ENCODE peak calls at places on chromosomes 13 and 19, in seven cellular contexts. One of them, this sample, is unnamed.

GRCh38 chr19:43476606-43477005 is 11.2 kb upstream of the LYPD3 start:
- DNase-seq in mesenchymal stem cell: peak; percentile 63
- DNase-seq in neuronal stem cell: no peak
- DNase-seq in IMR-90: peak; percentile 94
- DNase-seq in H9: no peak
- DNase-seq in mesendoderm: peak; percentile 39
- DNase-seq in H1: no peak
- DNase-seq in this sample: no peak

GRCh38 chr19:4971424-4971793 is 2.5 kb downstream of the KDM4B start:
- DNase-seq in H1: no peak
- DNase-seq in mesendoderm: peak; percentile 78
- DNase-seq in mesenchymal stem cell: peak; percentile 40
- DNase-seq in neuronal stem cell: no peak
- DNase-seq in H9: peak; percentile 84
- DNase-seq in IMR-90: no peak
- DNase-seq in this sample: peak; percentile 66

GRCh38 chr19:35116085-35116801 is 620 bp downstream of the FXYD3 start:
- DNase-seq in mesenchymal stem cell: no peak
- DNase-seq in H9: no peak
- DNase-seq in IMR-90: no peak
- DNase-seq in neuronal stem cell: no peak
- DNase-seq in H1: no peak
- DNase-seq in mesendoderm: no peak
- DNase-seq in this sample: no peak

GRCh38 chr13:40553356-40553755 is 113.1 kb downstream of the FOXO1 start:
- DNase-seq in mesendoderm: no peak
- DNase-seq in mesenchymal stem cell: no peak
- DNase-seq in neuronal stem cell: no peak
- DNase-seq in IMR-90: no peak
- DNase-seq in H1: no peak
- DNase-seq in H9: no peak
- DNase-seq in this sample: no peak

GRCh38 chr19:55640043-55640576 is 692 bp upstream of the ZNF580 start:
- DNase-seq in H1: no peak
- DNase-seq in neuronal stem cell: no peak
- DNase-seq in H9: peak; percentile 80
- DNase-seq in IMR-90: peak; percentile 68
- DNase-seq in mesenchymal stem cell: peak; percentile 34
- DNase-seq in mesendoderm: peak; percentile 59
- DNase-seq in this sample: peak; percentile 67

GRCh38 chr13:38664920-38665319 is 22.0 kb upstream of the FREM2 start:
- DNase-seq in H1: no peak
- DNase-seq in neuronal stem cell: no peak
- DNase-seq in H9: no peak
- DNase-seq in mesenchymal stem cell: no peak
- DNase-seq in mesendoderm: no peak
- DNase-seq in IMR-90: no peak
- DNase-seq in this sample: no peak

GRCh38 chr13:96636310-96636709 is 358.0 kb downstream of the OXGR1 start:
- DNase-seq in H9: no peak
- DNase-seq in IMR-90: no peak
- DNase-seq in mesendoderm: no peak
- DNase-seq in neuronal stem cell: no peak
- DNase-seq in mesenchymal stem cell: no peak
- DNase-seq in H1: no peak
- DNase-seq in this sample: no peak

GRCh38 chr19:56637976-56638555 is 4.9 kb upstream of the SMIM17 start:
- DNase-seq in mesendoderm: peak; percentile 93
- DNase-seq in mesenchymal stem cell: peak; percentile 52
- DNase-seq in H1: peak; percentile 65
- DNase-seq in neuronal stem cell: peak; percentile 90
- DNase-seq in H9: peak; percentile 69
- DNase-seq in IMR-90: peak; percentile 65
- DNase-seq in this sample: peak; percentile 88

GRCh38 chr19:19223636-19224035 is 11.9 kb downstream of the NCAN start:
- DNase-seq in IMR-90: no peak
- DNase-seq in neuronal stem cell: no peak
- DNase-seq in mesenchymal stem cell: no peak
- DNase-seq in H1: no peak
- DNase-seq in H9: no peak
- DNase-seq in mesendoderm: no peak
- DNase-seq in this sample: no peak

GRCh38 chr19:38277549-38277948 is 13.2 kb downstream of the SPINT2 start:
- DNase-seq in H9: no peak
- DNase-seq in H1: no peak
- DNase-seq in mesenchymal stem cell: peak; percentile 42
- DNase-seq in mesendoderm: peak; percentile 37
- DNase-seq in IMR-90: peak; percentile 35
- DNase-seq in neuronal stem cell: no peak
- DNase-seq in this sample: peak; percentile 98

GRCh38 chr13:29845440-29846056 is 4.9 kb downstream of the UBL3 start:
- DNase-seq in H1: no peak
- DNase-seq in H9: no peak
- DNase-seq in IMR-90: peak; percentile 32
- DNase-seq in neuronal stem cell: no peak
- DNase-seq in mesenchymal stem cell: no peak
- DNase-seq in mesendoderm: no peak
- DNase-seq in this sample: peak; percentile 12

GRCh38 chr19:55340784-55341147 is 1.1 kb downstream of the KMT5C start:
- DNase-seq in IMR-90: no peak
- DNase-seq in H9: peak; percentile 57
- DNase-seq in neuronal stem cell: no peak
- DNase-seq in mesendoderm: no peak
- DNase-seq in mesenchymal stem cell: peak; percentile 27
- DNase-seq in H1: no peak
- DNase-seq in this sample: no peak

GRCh38 chr13:25898991-25899390 is 152.8 kb downstream of the SHISA2 start:
- DNase-seq in H9: no peak
- DNase-seq in IMR-90: no peak
- DNase-seq in mesendoderm: no peak
- DNase-seq in H1: no peak
- DNase-seq in neuronal stem cell: no peak
- DNase-seq in mesenchymal stem cell: no peak
- DNase-seq in this sample: no peak

GRCh38 chr19:13629687-13630357 is 123.5 kb upstream of the CACNA1A start:
- DNase-seq in neuronal stem cell: no peak
- DNase-seq in H9: no peak
- DNase-seq in IMR-90: peak; percentile 91
- DNase-seq in mesenchymal stem cell: no peak
- DNase-seq in H1: no peak
- DNase-seq in mesendoderm: no peak
- DNase-seq in this sample: no peak

GRCh38 chr13:109271991-109272454 is 514.4 kb downstream of the IRS2 start:
- DNase-seq in H1: no peak
- DNase-seq in neuronal stem cell: no peak
- DNase-seq in IMR-90: no peak
- DNase-seq in mesenchymal stem cell: peak; percentile 51
- DNase-seq in mesendoderm: peak; percentile 45
- DNase-seq in H9: no peak
- DNase-seq in this sample: peak; percentile 66

GRCh38 chr13:108176685-108177274 is 38.6 kb downstream of the LIG4 start:
- DNase-seq in IMR-90: peak; percentile 22
- DNase-seq in mesendoderm: peak; percentile 57
- DNase-seq in mesenchymal stem cell: peak; percentile 34
- DNase-seq in neuronal stem cell: no peak
- DNase-seq in H9: no peak
- DNase-seq in H1: no peak
- DNase-seq in this sample: peak; percentile 48

GRCh38 chr13:111168116-111168515 is 53.0 kb downstream of the ARHGEF7 start:
- DNase-seq in H9: no peak
- DNase-seq in mesenchymal stem cell: no peak
- DNase-seq in IMR-90: no peak
- DNase-seq in mesendoderm: no peak
- DNase-seq in neuronal stem cell: no peak
- DNase-seq in H1: no peak
- DNase-seq in this sample: no peak

GRCh38 chr13:98941118-98941517 is 36.7 kb downstream of the DOCK9 start:
- DNase-seq in neuronal stem cell: no peak
- DNase-seq in mesenchymal stem cell: no peak
- DNase-seq in IMR-90: no peak
- DNase-seq in H1: no peak
- DNase-seq in H9: no peak
- DNase-seq in mesendoderm: no peak
- DNase-seq in this sample: no peak

GRCh38 chr13:41053384-41053826 is 7.9 kb upstream of the WBP4 start:
- DNase-seq in H1: no peak
- DNase-seq in neuronal stem cell: no peak
- DNase-seq in H9: no peak
- DNase-seq in IMR-90: peak; percentile 49
- DNase-seq in mesendoderm: no peak
- DNase-seq in mesenchymal stem cell: peak; percentile 61
- DNase-seq in this sample: peak; percentile 46

GRCh38 chr19:5480427-5480836 is 25.2 kb downstream of the ZNRF4 start:
- DNase-seq in IMR-90: no peak
- DNase-seq in neuronal stem cell: no peak
- DNase-seq in H1: peak; percentile 19
- DNase-seq in mesendoderm: peak; percentile 52
- DNase-seq in H9: peak; percentile 64
- DNase-seq in mesenchymal stem cell: peak; percentile 15
- DNase-seq in this sample: peak; percentile 80

DNA sequence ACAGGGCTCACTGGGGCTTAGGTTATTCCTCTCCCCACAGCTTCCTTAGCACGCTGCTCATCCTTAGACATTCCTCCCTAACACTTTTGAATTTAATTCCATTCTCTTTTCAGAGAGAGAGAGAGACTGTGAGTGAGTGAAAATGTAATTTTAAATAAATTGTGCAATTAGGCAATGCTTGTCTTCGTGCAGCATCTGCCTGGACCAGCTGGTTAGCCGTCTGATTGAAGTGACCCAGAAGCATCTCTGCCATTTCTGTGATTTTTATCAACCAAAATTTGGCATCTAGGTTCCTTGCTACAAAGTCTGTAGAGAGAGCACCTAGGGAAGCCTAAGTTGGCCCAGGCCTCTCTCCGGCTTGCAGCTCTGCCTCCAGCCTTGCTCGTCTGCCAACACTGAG is 138.6 kb upstream of the GPR12 start:
- DNase-seq in mesendoderm: no peak
- DNase-seq in H1: no peak
- DNase-seq in IMR-90: no peak
- DNase-seq in neuronal stem cell: no peak
- DNase-seq in H9: no peak
- DNase-seq in mesenchymal stem cell: no peak
- DNase-seq in this sample: no peak
- H3K4ac ChIP-seq in mesendoderm: no peak overlapping the region
- H3K4ac ChIP-seq in H1: no peak overlapping the region
- H3K4ac ChIP-seq in IMR-90: no peak overlapping the region
- H3K4ac ChIP-seq in neuronal stem cell: no peak overlapping the region
- H3K4ac ChIP-seq in H9: no peak overlapping the region
- H3K4ac ChIP-seq in mesenchymal stem cell: no peak overlapping the region
- H3K4ac ChIP-seq in this sample: no peak overlapping the region

GRCh38 chr13:80105350-80105749 is 235.6 kb downstream of the SPRY2 start:
- DNase-seq in mesenchymal stem cell: no peak
- DNase-seq in IMR-90: no peak
- DNase-seq in H1: no peak
- DNase-seq in neuronal stem cell: no peak
- DNase-seq in mesendoderm: no peak
- DNase-seq in H9: no peak
- DNase-seq in this sample: no peak
- H3K4ac ChIP-seq in mesenchymal stem cell: no peak overlapping the region
- H3K4ac ChIP-seq in IMR-90: no peak overlapping the region
- H3K4ac ChIP-seq in H1: no peak overlapping the region
- H3K4ac ChIP-seq in neuronal stem cell: no peak overlapping the region
- H3K4ac ChIP-seq in mesendoderm: no peak overlapping the region
- H3K4ac ChIP-seq in H9: no peak overlapping the region
- H3K4ac ChIP-seq in this sample: no peak overlapping the region

GRCh38 chr19:15101479-15102082 is 5.6 kb upstream of the SYDE1 start:
- DNase-seq in H9: peak; percentile 80
- DNase-seq in mesenchymal stem cell: peak; percentile 63
- DNase-seq in mesendoderm: peak; percentile 75
- DNase-seq in H1: no peak
- DNase-seq in neuronal stem cell: no peak
- DNase-seq in IMR-90: peak; percentile 56
- DNase-seq in this sample: peak; percentile 46
- H3K4ac ChIP-seq in H9: no peak overlapping the region
- H3K4ac ChIP-seq in mesenchymal stem cell: no peak overlapping the region
- H3K4ac ChIP-seq in mesendoderm: no peak overlapping the region
- H3K4ac ChIP-seq in H1: no peak overlapping the region
- H3K4ac ChIP-seq in neuronal stem cell: no peak overlapping the region
- H3K4ac ChIP-seq in IMR-90: no peak overlapping the region
- H3K4ac ChIP-seq in this sample: no peak overlapping the region

GRCh38 chr13:44107357-44108121 is 227.8 kb downstream of the LACC1 start:
- DNase-seq in neuronal stem cell: no peak
- DNase-seq in IMR-90: no peak
- DNase-seq in H9: no peak
- DNase-seq in H1: no peak
- DNase-seq in mesenchymal stem cell: no peak
- DNase-seq in mesendoderm: no peak
- DNase-seq in this sample: peak; percentile 64

GRCh38 chr13:44104969-44105368 is 225.3 kb downstream of the LACC1 start:
- DNase-seq in H9: no peak
- DNase-seq in mesenchymal stem cell: no peak
- DNase-seq in mesendoderm: peak; percentile 66
- DNase-seq in IMR-90: no peak
- DNase-seq in H1: no peak
- DNase-seq in neuronal stem cell: no peak
- DNase-seq in this sample: no peak

GRCh38 chr13:44106231-44107152 is 226.8 kb downstream of the LACC1 start:
- DNase-seq in H9: no peak
- DNase-seq in H1: no peak
- DNase-seq in neuronal stem cell: no peak
- DNase-seq in IMR-90: no peak
- DNase-seq in mesendoderm: no peak
- DNase-seq in mesenchymal stem cell: no peak
- DNase-seq in this sample: peak; percentile 18

GRCh38 chr13:44101347-44102083 is 221.8 kb downstream of the LACC1 start:
- DNase-seq in H1: no peak
- DNase-seq in mesendoderm: no peak
- DNase-seq in H9: no peak
- DNase-seq in mesenchymal stem cell: no peak
- DNase-seq in neuronal stem cell: no peak
- DNase-seq in IMR-90: no peak
- DNase-seq in this sample: no peak

DNA sequence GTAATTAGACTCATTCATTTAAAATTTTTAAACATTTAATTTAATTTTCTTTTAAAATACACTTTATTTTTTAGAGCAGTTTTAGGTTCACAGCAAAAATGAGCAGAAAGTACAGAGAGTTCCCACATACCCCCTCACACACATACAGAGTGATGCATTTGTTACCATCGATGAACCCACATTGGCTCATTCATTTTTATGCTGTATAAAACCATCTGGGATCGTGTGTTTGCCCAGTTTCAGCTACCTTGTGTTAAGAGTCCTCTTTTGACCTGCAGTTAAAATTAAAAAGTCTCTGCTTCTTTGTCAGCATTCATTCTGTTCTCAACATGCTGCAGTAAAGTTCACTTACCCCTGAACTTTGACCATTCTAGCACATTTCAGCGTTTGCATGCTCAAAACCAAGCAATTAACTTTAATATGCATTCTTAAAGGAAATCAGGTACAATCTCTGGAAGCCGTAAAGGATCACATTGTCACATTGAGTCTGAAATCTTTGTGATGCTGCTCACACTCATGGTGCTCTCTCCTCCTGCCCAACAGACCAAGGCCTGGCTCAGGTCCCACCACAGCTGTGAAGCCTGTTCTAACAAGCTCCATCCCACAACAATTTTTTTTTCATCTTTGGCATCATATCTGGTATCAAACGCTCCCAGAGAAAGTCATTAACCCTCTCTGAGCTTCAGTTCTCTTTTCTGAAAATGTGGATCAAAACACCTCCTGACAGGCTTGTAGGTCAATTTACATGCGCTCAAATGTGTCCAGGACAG is 224.2 kb downstream of the LACC1 start:
- DNase-seq in mesenchymal stem cell: no peak
- DNase-seq in IMR-90: no peak
- DNase-seq in neuronal stem cell: no peak
- DNase-seq in H1: no peak
- DNase-seq in mesendoderm: no peak
- DNase-seq in H9: no peak
- DNase-seq in this sample: no peak
- H3K4ac ChIP-seq in mesenchymal stem cell: no peak overlapping the region
- H3K4ac ChIP-seq in IMR-90: no peak overlapping the region
- H3K4ac ChIP-seq in neuronal stem cell: no peak overlapping the region
- H3K4ac ChIP-seq in H1: no peak overlapping the region
- H3K4ac ChIP-seq in mesendoderm: no peak overlapping the region
- H3K4ac ChIP-seq in H9: no peak overlapping the region
- H3K4ac ChIP-seq in this sample: no peak overlapping the region